ENCODE peak calls at places on chromosomes 11 and 22, in six cellular contexts. S, B, M, N, Z and J are unnamed samples.

GRCh38 chr22:40204331-40205116 is 26.8 kb downstream of the TNRC6B start:
- DNase-seq in Z (peak), S (no peak), B (no peak), N (peak), M (no peak), J (no peak)

GRCh38 chr11:61814242-61814957 is 2.4 kb downstream of the FADS1 start:
- DNase-seq in S (no peak), Z (peak), N (peak), M (no peak), B (peak), J (no peak)

GRCh38 chr22:44968736-44969135 is 41.1 kb downstream of the PHF21B start:
- DNase-seq in M (no peak), B (no peak), S (no peak), Z (peak), N (no peak), J (no peak)

GRCh38 chr11:86052697-86053641 is 15.9 kb downstream of the PICALM start:
- DNase-seq in N (no peak), S (no peak), M (no peak), Z (no peak), B (no peak), J (no peak)

GRCh38 chr11:57081356-57081755 is 92.6 kb downstream of the OR5AK2 start:
- DNase-seq in B (no peak), N (no peak), S (no peak), M (no peak), Z (no peak), J (no peak)

GRCh38 chr11:83280256-83280655 is 5.9 kb downstream of the CCDC90B start:
- DNase-seq in Z (no peak), S (no peak), B (no peak), N (no peak), M (no peak), J (no peak)

GRCh38 chr11:44623716-44624491 is 58.4 kb downstream of the CD82 start:
- DNase-seq in N (no peak), S (peak), Z (no peak), M (peak), B (peak), J (no peak)

GRCh38 chr11:131916633-131917032 is 546.2 kb downstream of the NTM start:
- DNase-seq in N (no peak), M (no peak), B (no peak), S (no peak), Z (peak), J (no peak)

GRCh38 chr11:19220903-19221682 is 19.3 kb upstream of the CSRP3 start:
- DNase-seq in M (no peak), Z (no peak), S (no peak), N (no peak), B (peak), J (no peak)

GRCh38 chr22:22603470-22603947 is 40.9 kb upstream of the GGTLC2 start:
- DNase-seq in M (no peak), B (no peak), S (no peak), Z (no peak), N (no peak), J (no peak)

GRCh38 chr22:23063539-23064380 is 6.6 kb upstream of the GNAZ start:
- DNase-seq in B (peak), N (no peak), M (no peak), S (no peak), Z (no peak), J (peak)

GRCh38 chr11:117449111-117449693 is 121.5 kb downstream of the CEP164 start:
- DNase-seq in M (no peak), B (no peak), Z (no peak), S (no peak), N (no peak), J (no peak)

GRCh38 chr11:73931951-73932350 is 18.9 kb upstream of the DNAJB13 start:
- DNase-seq in B (peak), M (no peak), S (no peak), N (no peak), Z (no peak), J (no peak)

GRCh38 chr11:12725863-12726666 is 51.8 kb downstream of the TEAD1 start:
- DNase-seq in N (no peak), S (no peak), M (no peak), B (no peak), Z (peak), J (no peak)

GRCh38 chr11:17639781-17640180 is 79.6 kb upstream of the MYOD1 start:
- DNase-seq in Z (no peak), M (no peak), S (no peak), N (no peak), B (no peak), J (no peak)

GRCh38 chr22:21450320-21450831 is 16.8 kb upstream of the TMEM191C start:
- DNase-seq in B (peak), N (peak), M (no peak), Z (no peak), S (no peak), J (no peak)
- TF ChIP-seq CTCF in B (no peak), N (no peak), M (no peak), Z (no peak), S (peak), J (no peak)

GRCh38 chr11:72085836-72086475 is 5.3 kb downstream of the LRRC51 start:
- DNase-seq in S (no peak), B (no peak), N (no peak), Z (no peak), M (no peak), J (no peak)

GRCh38 chr11:72088076-72088806 is 7.6 kb downstream of the LRRC51 start:
- DNase-seq in S (no peak), B (no peak), M (no peak), Z (no peak), N (no peak), J (no peak)

GRCh38 chr11:72091292-72091691 is 10.6 kb downstream of the LRRC51 start:
- DNase-seq in N (peak), S (peak), M (peak), Z (peak), B (peak), J (peak)
- TF ChIP-seq CTCF in N (peak), S (peak), M (peak), Z (peak), B (peak), J (no peak)

GRCh38 chr11:94563176-94563847 is 3.9 kb upstream of the PIWIL4 start:
- DNase-seq in N (no peak), S (no peak), B (no peak), M (no peak), Z (peak), J (no peak)
- TF ChIP-seq CTCF in N (peak), S (no peak), B (no peak), M (peak), Z (peak), J (no peak)

GRCh38 chr22:35517207-35517606 is 23.4 kb upstream of the RASD2 start:
- DNase-seq in N (no peak), M (no peak), S (no peak), Z (no peak), B (no peak), J (no peak)
- TF ChIP-seq CTCF in N (no peak), M (no peak), S (no peak), Z (no peak), B (no peak), J (no peak)

DNA sequence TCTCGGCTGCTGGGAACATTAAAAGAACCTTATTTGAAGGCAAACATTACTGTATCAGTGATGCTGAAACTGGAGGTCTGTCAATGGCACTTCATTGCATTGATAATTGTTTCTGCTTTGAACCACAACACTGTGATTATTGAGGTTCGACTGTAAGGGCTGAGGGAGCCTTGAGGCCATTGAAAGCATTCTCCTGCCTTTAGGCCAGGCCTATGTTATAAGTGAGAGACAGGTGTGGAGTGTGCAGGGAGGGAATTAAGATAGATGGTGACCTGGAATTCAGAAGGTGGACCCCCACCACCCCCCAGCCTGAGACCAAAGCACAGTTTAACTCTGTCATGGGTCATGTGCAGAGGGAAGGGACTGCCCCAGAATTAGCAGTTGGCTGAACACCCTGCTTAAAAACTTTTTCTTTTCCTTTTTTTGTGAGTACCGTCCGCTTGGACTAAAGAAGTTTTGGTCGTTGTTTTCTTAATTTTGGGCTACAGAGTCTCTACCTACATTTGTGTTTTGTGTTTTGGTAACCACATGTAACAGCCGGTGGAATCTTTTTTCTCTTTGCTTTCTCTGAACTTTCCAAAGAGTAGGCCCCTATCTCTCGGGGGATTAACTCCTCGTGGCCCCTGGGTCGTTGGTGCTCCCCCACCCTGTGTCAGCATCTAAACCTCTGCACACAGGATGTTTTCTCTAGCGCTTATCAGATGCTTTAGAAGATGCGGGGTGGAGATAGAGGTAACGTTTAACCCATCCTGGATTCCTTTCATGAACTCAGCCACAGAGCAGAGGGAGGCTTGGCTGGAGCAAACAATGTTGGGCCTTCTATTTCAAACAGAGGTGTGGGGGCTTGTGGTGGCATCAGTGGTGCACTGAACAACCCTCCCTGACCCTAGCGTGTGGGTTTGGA is 43.7 kb downstream of the ZBTB16 start:
- DNase-seq in B (no peak), Z (no peak), M (no peak), S (no peak), N (no peak), J (no peak)
- TF ChIP-seq CTCF in B (no peak), Z (no peak), M (no peak), S (no peak), N (no peak), J (no peak)

DNA sequence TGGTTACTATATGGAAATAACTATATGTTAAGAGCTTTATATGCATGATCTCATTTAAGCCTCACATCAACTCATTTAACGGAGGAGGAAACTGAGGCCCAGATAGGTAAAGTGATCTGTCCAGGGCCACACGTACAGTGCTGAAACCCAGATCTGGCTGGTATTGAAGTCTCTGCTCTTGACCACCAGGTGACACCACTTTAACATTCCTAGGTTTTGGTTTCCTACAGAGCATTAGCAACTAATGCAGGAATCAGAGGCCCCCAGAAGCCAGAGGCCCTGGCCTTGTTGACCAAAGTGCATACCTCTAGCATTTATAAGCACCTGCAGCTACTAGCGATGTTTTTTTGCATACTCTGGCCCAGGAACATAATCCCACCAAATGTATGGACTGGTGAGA is 12.9 kb upstream of the LIMK2 start:
- DNase-seq in M (no peak), B (no peak), N (no peak), S (no peak), Z (no peak), J (no peak)
- TF ChIP-seq CTCF in M (no peak), B (no peak), N (no peak), S (no peak), Z (no peak), J (no peak)

GRCh38 chr11:62922189-62922589 is 1.0 kb upstream of the CHRM1 start:
- DNase-seq in N (no peak), M (no peak), S (no peak), B (no peak), Z (no peak), J (no peak)

GRCh38 chr11:62923634-62924411 is 2.7 kb upstream of the CHRM1 start:
- DNase-seq in N (no peak), M (no peak), S (peak), Z (peak), B (no peak), J (no peak)

GRCh38 chr11:62921573-62922188 is 518 bp upstream of the CHRM1 start:
- DNase-seq in S (no peak), Z (peak), M (no peak), B (peak), N (no peak), J (no peak)

GRCh38 chr11:62921201-62921572 is at the start of gene CHRM1:
- DNase-seq in M (no peak), B (peak), S (no peak), N (no peak), Z (no peak), J (no peak)

GRCh38 chr11:62922653-62923371 is 1.6 kb upstream of the CHRM1 start:
- DNase-seq in B (no peak), Z (peak), M (no peak), N (no peak), S (peak), J (no peak)
- TF ChIP-seq CTCF in B (no peak), Z (peak), M (no peak), N (no peak), S (peak), J (no peak)

GRCh38 chr11:206516-207212 is 535 bp downstream of the BET1L start:
- DNase-seq in B (peak), Z (peak), M (no peak), N (no peak), S (no peak), J (peak)

GRCh38 chr11:209275-210121 is 2.0 kb downstream of the RIC8A start:
- DNase-seq in Z (peak), N (no peak), B (peak), S (no peak), M (no peak), J (no peak)

GRCh38 chr11:207213-208176 is at the start of the genes BET1L and RIC8A:
- DNase-seq in N (peak), S (peak), Z (peak), B (peak), M (peak), J (peak)

GRCh38 chr11:208917-209260 is 1.4 kb downstream of the RIC8A start:
- DNase-seq in N (no peak), B (no peak), M (no peak), Z (no peak), S (peak), J (no peak)

GRCh38 chr11:208177-208916 is 839 bp downstream of the RIC8A start:
- DNase-seq in S (peak), N (peak), B (peak), M (peak), Z (peak), J (peak)
- TF ChIP-seq CTCF in S (peak), N (no peak), B (no peak), M (no peak), Z (no peak), J (no peak)